ENCODE peak calls at places on chromosomes 12 and 14, in eight cellular contexts. S is CD8-positive, alpha-beta T cell; K is lower leg skin; E is A673; C is stomach; L is fibroblast of pulmonary artery; I is ascending aorta; X is lung. F is an unnamed sample.
A peak's percentile ranks its signal among the peaks of the same experiment; 100 is the strongest.

GRCh38 chr14:96888593-96888992 is 91.4 kb downstream of the VRK1 start:
- DNase-seq in X (no peak), E (peak; percentile 94), I (no peak), L (no peak), S (no peak), K (no peak), C (no peak), F (no peak)

GRCh38 chr12:34347367-34347766 is 325.1 kb downstream of the ALG10 start:
- DNase-seq in I (no peak), S (no peak), K (no peak), C (no peak), X (no peak), E (no peak), L (no peak), F (no peak)

GRCh38 chr12:26112703-26113147 is 12.1 kb downstream of the BHLHE41 start:
- DNase-seq in C (no peak), K (no peak), L (no peak), E (peak; percentile 30), X (no peak), I (no peak), S (no peak), F (no peak)

GRCh38 chr14:94769413-94770250 is at the start of gene GSC:
- DNase-seq in L (peak; percentile 29), E (peak; percentile 80), I (no peak), X (no peak), K (peak; percentile 89), S (no peak), C (peak; percentile 42), F (peak; percentile 33)

GRCh38 chr12:71958056-71958455 is 19.4 kb downstream of the TPH2 start:
- DNase-seq in X (no peak), S (no peak), E (no peak), K (no peak), C (no peak), L (peak; percentile 1), I (no peak), F (peak; percentile 14)

GRCh38 chr14:56650977-56651376 is 71.4 kb downstream of the TMEM260 start:
- DNase-seq in C (no peak), X (no peak), E (no peak), S (no peak), L (no peak), K (no peak), I (no peak), F (no peak)

GRCh38 chr12:89020121-89020480 is 332.2 kb downstream of the DUSP6 start:
- DNase-seq in I (no peak), E (no peak), K (no peak), S (no peak), L (no peak), X (no peak), C (no peak), F (no peak)

GRCh38 chr14:30496852-30497251 is 62.1 kb upstream of the G2E3 start:
- DNase-seq in K (no peak), C (no peak), L (no peak), X (no peak), S (no peak), E (no peak), I (no peak), F (no peak)

GRCh38 chr14:32327255-32327961 is 1.7 kb upstream of the AKAP6 start:
- DNase-seq in L (no peak), K (no peak), S (no peak), X (no peak), E (no peak), C (no peak), I (no peak), F (no peak)

GRCh38 chr14:34833545-34834523 is 41.3 kb downstream of the BAZ1A start:
- DNase-seq in I (no peak), K (no peak), L (peak; percentile 41), X (no peak), S (no peak), E (no peak), C (no peak), F (peak; percentile 25)

GRCh38 chr14:101125719-101126375 is 222.3 kb upstream of the RTL1 start:
- DNase-seq in L (no peak), I (no peak), E (no peak), S (no peak), C (peak; percentile 15), X (peak; percentile 19), K (no peak), F (no peak)

GRCh38 chr12:55970775-55971174 is 3.1 kb upstream of the RAB5B start:
- DNase-seq in L (peak; percentile 75), I (no peak), E (no peak), C (no peak), K (no peak), S (no peak), X (no peak), F (peak; percentile 90)

GRCh38 chr12:112226768-112227167 is 101.4 kb downstream of the TRAFD1 start:
- DNase-seq in C (no peak), X (no peak), K (no peak), S (no peak), E (no peak), L (no peak), I (no peak), F (no peak)

GRCh38 chr14:74961238-74961911 is 6.0 kb upstream of the PGF start:
- DNase-seq in I (no peak), S (no peak), K (no peak), C (no peak), L (no peak), E (no peak), X (no peak), F (no peak)

GRCh38 chr14:74792249-74793039 is 29.3 kb downstream of the YLPM1 start:
- DNase-seq in I (no peak), L (peak; percentile 26), S (no peak), X (no peak), C (no peak), K (no peak), E (peak; percentile 61), F (peak; percentile 28)

GRCh38 chr12:76781321-76781720 is 17.4 kb downstream of the ZDHHC17 start:
- DNase-seq in L (no peak), I (no peak), E (no peak), K (no peak), S (no peak), C (no peak), X (no peak), F (no peak)

GRCh38 chr14:73645248-73645610 is 443 bp downstream of the DNAL1 start:
- DNase-seq in I (no peak), K (no peak), L (no peak), C (no peak), E (no peak), X (no peak), S (no peak), F (no peak)

GRCh38 chr14:61642246-61642982 is 52.9 kb upstream of the HIF1A start:
- DNase-seq in K (no peak), C (no peak), X (no peak), L (peak; percentile 20), E (no peak), S (no peak), I (no peak), F (peak; percentile 77)

GRCh38 chr14:63470877-63471565 is 72.2 kb downstream of the PPP2R5E start:
- DNase-seq in S (no peak), E (peak; percentile 84), I (no peak), X (no peak), K (no peak), C (no peak), L (peak; percentile 73), F (peak; percentile 65)

GRCh38 chr12:78187741-78188140 is 357.0 kb downstream of the NAV3 start:
- DNase-seq in X (no peak), C (no peak), I (no peak), K (no peak), E (no peak), S (no peak), L (no peak), F (no peak)

GRCh38 chr12:78185651-78186050 is 355.0 kb downstream of the NAV3 start:
- DNase-seq in E (no peak), I (no peak), S (no peak), L (no peak), C (no peak), X (no peak), K (no peak), F (no peak)

GRCh38 chr12:78183854-78184253 is 353.2 kb downstream of the NAV3 start:
- DNase-seq in S (no peak), E (no peak), C (no peak), K (no peak), L (no peak), X (no peak), I (no peak), F (no peak)

GRCh38 chr12:78186670-78187069 is 356.0 kb downstream of the NAV3 start:
- DNase-seq in S (no peak), K (no peak), C (no peak), X (no peak), I (no peak), E (no peak), L (no peak), F (no peak)

GRCh38 chr12:78185109-78185508 is 354.4 kb downstream of the NAV3 start:
- DNase-seq in S (no peak), C (no peak), K (no peak), I (no peak), X (no peak), L (no peak), E (no peak), F (peak; percentile 76)
- H3K4me3 ChIP-seq in S (no peak overlapping the region), C (no peak overlapping the region), K (no peak overlapping the region), I (no peak overlapping the region), X (no peak overlapping the region), L (no peak overlapping the region), E (no peak overlapping the region), F (no peak overlapping the region)

DNA sequence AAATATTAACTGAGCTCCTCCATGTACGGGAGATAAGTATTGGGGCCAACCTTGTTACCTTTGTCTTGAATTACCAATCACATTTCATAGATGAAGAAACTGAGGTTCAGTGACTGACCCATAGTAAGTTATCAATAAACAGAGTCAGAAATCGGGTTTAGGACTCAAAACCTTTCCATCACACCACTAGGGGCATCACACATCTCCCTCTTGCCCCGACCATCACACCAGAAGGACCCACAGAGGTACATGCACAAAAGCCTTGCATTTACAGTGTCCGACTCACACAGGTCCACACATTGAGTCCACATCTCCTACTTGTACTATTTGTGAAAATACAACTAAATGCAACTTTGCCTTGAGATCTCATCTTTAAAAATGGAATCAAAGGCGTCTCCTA is 29.4 kb downstream of the KCNA5 start:
- DNase-seq in S (no peak), C (no peak), I (no peak), E (no peak), X (no peak), K (no peak), L (no peak), F (no peak)
- TF ChIP-seq CTCF in S (no peak), C (no peak), I (no peak), E (no peak), X (no peak), K (no peak), L (peak; percentile 7), F (no peak)

DNA sequence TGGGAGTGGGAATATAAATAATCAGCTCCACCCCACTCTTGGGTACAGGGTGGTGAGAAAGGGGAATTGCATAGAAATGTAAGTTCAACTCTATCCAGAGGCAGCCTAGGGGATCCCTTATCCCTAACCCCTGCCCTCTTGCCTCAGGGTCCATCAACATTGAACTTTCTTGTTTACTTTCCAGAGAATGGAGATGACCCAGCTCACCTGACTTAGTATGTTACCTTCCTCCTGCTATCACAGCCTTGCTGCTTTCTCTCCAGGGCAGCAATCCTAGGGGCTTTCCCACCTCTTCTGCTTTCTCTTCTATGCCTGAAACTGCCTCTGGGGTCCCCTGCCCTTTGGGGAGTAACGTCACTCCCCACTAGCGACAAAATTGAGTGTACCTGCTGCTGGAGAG is 2.7 kb downstream of the LRP1 start:
- DNase-seq in I (no peak), C (no peak), L (no peak), E (no peak), S (no peak), K (no peak), X (no peak), F (no peak)
- H3K4me3 ChIP-seq in I (peak overlapping the region; percentile 96), C (peak overlapping the region; percentile 13), L (peak overlapping the region; percentile 89), E (no peak overlapping the region), S (no peak overlapping the region), K (no peak overlapping the region), X (no peak overlapping the region), F (peak overlapping the region; percentile 88)

GRCh38 chr12:109739747-109740693 is 26.4 kb downstream of the FAM222A start:
- DNase-seq in X (no peak), E (peak; percentile 38), C (peak; percentile 40), I (no peak), S (no peak), L (no peak), K (peak; percentile 61), F (no peak)
- TF ChIP-seq CTCF in X (no peak), E (peak; percentile 55), C (no peak), I (no peak), S (no peak), L (peak; percentile 25), K (no peak), F (peak; percentile 16)

F was measured in cardiac fibroblast.